ENCODE peak calls at places on chromosomes 16 and 17, in four cellular contexts. One of them, this sample, is unnamed. For H3K36me3, the result is how much of the 10 kb centered on the place peaks cover.

GRCh38 chr16:56912746-56913703 is 18.9 kb upstream of the HERPUD1 start:
- DNase-seq in lower lobe of right lung: no peak
- DNase-seq in neural progenitor cell: no peak
- DNase-seq in naive thymus-derived CD4-positive, alpha-beta T cell: no peak
- DNase-seq in this sample: no peak

GRCh38 chr17:27345141-27345904 is 51.4 kb downstream of the WSB1 start:
- DNase-seq in lower lobe of right lung: no peak
- DNase-seq in neural progenitor cell: peak
- DNase-seq in naive thymus-derived CD4-positive, alpha-beta T cell: no peak
- DNase-seq in this sample: no peak

GRCh38 chr16:566475-567361 is at the start of gene NHLRC4:
- DNase-seq in neural progenitor cell: peak
- DNase-seq in lower lobe of right lung: peak
- DNase-seq in naive thymus-derived CD4-positive, alpha-beta T cell: peak
- DNase-seq in this sample: peak

GRCh38 chr16:28977703-28978641 is 3.4 kb downstream of the SPNS1 start:
- DNase-seq in naive thymus-derived CD4-positive, alpha-beta T cell: no peak
- DNase-seq in lower lobe of right lung: peak
- DNase-seq in neural progenitor cell: peak
- DNase-seq in this sample: no peak

GRCh38 chr17:13750783-13751484 is 149.2 kb upstream of the HS3ST3A1 start:
- DNase-seq in lower lobe of right lung: no peak
- DNase-seq in neural progenitor cell: no peak
- DNase-seq in naive thymus-derived CD4-positive, alpha-beta T cell: no peak
- DNase-seq in this sample: no peak

GRCh38 chr17:17041018-17041521 is 1.2 kb upstream of the MPRIP start:
- DNase-seq in lower lobe of right lung: peak
- DNase-seq in naive thymus-derived CD4-positive, alpha-beta T cell: no peak
- DNase-seq in neural progenitor cell: no peak
- DNase-seq in this sample: no peak

GRCh38 chr17:37440424-37440823 is 33.7 kb downstream of the TADA2A start:
- DNase-seq in lower lobe of right lung: no peak
- DNase-seq in neural progenitor cell: no peak
- DNase-seq in naive thymus-derived CD4-positive, alpha-beta T cell: no peak
- DNase-seq in this sample: no peak

GRCh38 chr16:12551530-12551929 is 252.2 kb downstream of the CPPED1 start:
- DNase-seq in lower lobe of right lung: no peak
- DNase-seq in naive thymus-derived CD4-positive, alpha-beta T cell: peak
- DNase-seq in neural progenitor cell: no peak
- DNase-seq in this sample: no peak

GRCh38 chr17:9473716-9474115 is 101.9 kb downstream of the STX8 start:
- DNase-seq in naive thymus-derived CD4-positive, alpha-beta T cell: no peak
- DNase-seq in lower lobe of right lung: no peak
- DNase-seq in neural progenitor cell: no peak
- DNase-seq in this sample: no peak

GRCh38 chr17:59837362-59838195 is 55.2 kb downstream of the TUBD1 start:
- DNase-seq in lower lobe of right lung: no peak
- DNase-seq in naive thymus-derived CD4-positive, alpha-beta T cell: peak
- DNase-seq in neural progenitor cell: peak
- DNase-seq in this sample: no peak

GRCh38 chr16:53207810-53208752 is 153.3 kb downstream of the CHD9 start:
- DNase-seq in lower lobe of right lung: no peak
- DNase-seq in naive thymus-derived CD4-positive, alpha-beta T cell: no peak
- DNase-seq in neural progenitor cell: peak
- DNase-seq in this sample: peak

GRCh38 chr16:7614022-7614795 is 281.6 kb downstream of the RBFOX1 start:
- DNase-seq in naive thymus-derived CD4-positive, alpha-beta T cell: no peak
- DNase-seq in neural progenitor cell: no peak
- DNase-seq in lower lobe of right lung: no peak
- DNase-seq in this sample: no peak

GRCh38 chr16:6125483-6126259 is 1028.1 kb upstream of the EEF2KMT start:
- DNase-seq in naive thymus-derived CD4-positive, alpha-beta T cell: no peak
- DNase-seq in neural progenitor cell: peak
- DNase-seq in lower lobe of right lung: no peak
- DNase-seq in this sample: no peak

GRCh38 chr17:40314557-40314953 is 5.6 kb downstream of the RARA start:
- DNase-seq in naive thymus-derived CD4-positive, alpha-beta T cell: no peak
- DNase-seq in lower lobe of right lung: peak
- DNase-seq in neural progenitor cell: no peak
- DNase-seq in this sample: no peak

GRCh38 chr17:37848690-37849616 is 75.3 kb upstream of the TBC1D3K start:
- DNase-seq in neural progenitor cell: no peak
- DNase-seq in lower lobe of right lung: no peak
- DNase-seq in naive thymus-derived CD4-positive, alpha-beta T cell: no peak
- DNase-seq in this sample: no peak

GRCh38 chr16:85986931-85987749 is 88.2 kb downstream of the IRF8 start:
- DNase-seq in naive thymus-derived CD4-positive, alpha-beta T cell: no peak
- DNase-seq in lower lobe of right lung: no peak
- DNase-seq in neural progenitor cell: peak
- DNase-seq in this sample: no peak

GRCh38 chr17:41547921-41548843 is 20.1 kb upstream of the KRT19 start:
- DNase-seq in neural progenitor cell: no peak
- DNase-seq in lower lobe of right lung: peak
- DNase-seq in naive thymus-derived CD4-positive, alpha-beta T cell: no peak
- DNase-seq in this sample: no peak

GRCh38 chr17:19263621-19264010 is 26.4 kb downstream of the EPN2 start:
- DNase-seq in neural progenitor cell: no peak
- DNase-seq in lower lobe of right lung: no peak
- DNase-seq in naive thymus-derived CD4-positive, alpha-beta T cell: no peak
- DNase-seq in this sample: no peak

GRCh38 chr16:77193377-77193776 is 2.4 kb downstream of the MON1B start:
- DNase-seq in naive thymus-derived CD4-positive, alpha-beta T cell: no peak
- DNase-seq in neural progenitor cell: no peak
- DNase-seq in lower lobe of right lung: no peak
- DNase-seq in this sample: no peak

GRCh38 chr16:77195411-77195810 is 3.8 kb upstream of the SYCE1L start:
- DNase-seq in neural progenitor cell: no peak
- DNase-seq in naive thymus-derived CD4-positive, alpha-beta T cell: no peak
- DNase-seq in lower lobe of right lung: no peak
- DNase-seq in this sample: no peak

GRCh38 chr16:77194295-77195231 is 3.6 kb downstream of the MON1B start:
- DNase-seq in neural progenitor cell: no peak
- DNase-seq in naive thymus-derived CD4-positive, alpha-beta T cell: no peak
- DNase-seq in lower lobe of right lung: peak
- DNase-seq in this sample: no peak

GRCh38 chr16:77197747-77198146 is 1.5 kb upstream of the SYCE1L start:
- DNase-seq in naive thymus-derived CD4-positive, alpha-beta T cell: no peak
- DNase-seq in neural progenitor cell: no peak
- DNase-seq in lower lobe of right lung: no peak
- DNase-seq in this sample: no peak

DNA sequence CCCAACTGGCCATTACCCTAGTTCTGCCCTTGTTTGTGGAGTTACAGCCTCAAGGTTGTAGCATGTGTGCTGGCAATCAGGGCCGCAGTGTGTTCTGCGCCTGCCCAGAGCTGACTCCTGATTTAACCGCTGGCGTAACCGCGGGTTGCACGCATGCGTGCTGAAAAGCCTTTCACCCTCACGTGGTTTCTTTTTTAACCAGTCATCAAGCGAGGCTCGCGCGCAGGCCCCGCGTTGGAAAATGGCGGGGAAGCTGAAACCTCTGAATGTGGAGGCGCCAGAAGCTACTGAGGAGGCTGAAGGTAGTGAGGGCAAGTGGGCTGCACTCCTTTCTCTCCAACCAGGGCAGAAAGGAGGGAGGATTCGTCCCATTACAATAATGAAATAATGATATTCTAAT is at the start of gene SYCE1L:
- DNase-seq in neural progenitor cell: no peak
- DNase-seq in lower lobe of right lung: no peak
- DNase-seq in naive thymus-derived CD4-positive, alpha-beta T cell: no peak
- DNase-seq in this sample: no peak
- H3K36me3 ChIP-seq in neural progenitor cell: under half
- H3K36me3 ChIP-seq in lower lobe of right lung: half or more
- H3K36me3 ChIP-seq in naive thymus-derived CD4-positive, alpha-beta T cell: under half
- H3K36me3 ChIP-seq in this sample: half or more

GRCh38 chr16:67893791-67894399 is 841 bp downstream of the PSKH1 start:
- DNase-seq in neural progenitor cell: peak
- DNase-seq in lower lobe of right lung: no peak
- DNase-seq in naive thymus-derived CD4-positive, alpha-beta T cell: no peak
- DNase-seq in this sample: no peak
- H3K36me3 ChIP-seq in neural progenitor cell: under half
- H3K36me3 ChIP-seq in lower lobe of right lung: under half
- H3K36me3 ChIP-seq in naive thymus-derived CD4-positive, alpha-beta T cell: under half
- H3K36me3 ChIP-seq in this sample: under half

DNA sequence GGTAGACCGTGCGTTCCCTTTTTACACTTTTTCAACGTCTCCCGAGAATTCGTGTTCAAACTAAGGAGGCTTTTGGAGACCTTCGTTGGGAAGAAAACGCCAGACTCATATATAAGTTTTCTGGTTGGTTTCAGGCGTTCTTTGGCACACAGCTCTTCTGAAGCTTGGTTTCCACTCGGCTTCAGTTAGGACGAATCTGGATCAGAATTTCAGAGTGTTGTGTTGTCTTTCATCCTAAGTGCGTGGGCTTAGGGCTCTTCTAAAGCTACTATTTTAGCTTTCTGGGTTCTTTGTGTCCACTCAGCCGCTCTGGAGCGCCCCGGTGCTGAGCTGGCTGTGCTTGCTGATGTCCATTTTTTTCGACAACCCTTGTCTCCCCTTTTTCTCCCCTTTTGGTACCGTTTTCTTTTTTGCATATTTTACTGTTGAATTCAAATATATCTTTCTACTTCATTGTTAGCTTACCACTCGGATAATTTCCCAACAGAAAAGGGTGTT is 1.1 kb downstream of the SRRM2 start:
- DNase-seq in neural progenitor cell: peak
- DNase-seq in naive thymus-derived CD4-positive, alpha-beta T cell: no peak
- DNase-seq in lower lobe of right lung: peak
- DNase-seq in this sample: no peak
- H3K36me3 ChIP-seq in neural progenitor cell: under half
- H3K36me3 ChIP-seq in naive thymus-derived CD4-positive, alpha-beta T cell: under half
- H3K36me3 ChIP-seq in lower lobe of right lung: under half
- H3K36me3 ChIP-seq in this sample: under half

DNA sequence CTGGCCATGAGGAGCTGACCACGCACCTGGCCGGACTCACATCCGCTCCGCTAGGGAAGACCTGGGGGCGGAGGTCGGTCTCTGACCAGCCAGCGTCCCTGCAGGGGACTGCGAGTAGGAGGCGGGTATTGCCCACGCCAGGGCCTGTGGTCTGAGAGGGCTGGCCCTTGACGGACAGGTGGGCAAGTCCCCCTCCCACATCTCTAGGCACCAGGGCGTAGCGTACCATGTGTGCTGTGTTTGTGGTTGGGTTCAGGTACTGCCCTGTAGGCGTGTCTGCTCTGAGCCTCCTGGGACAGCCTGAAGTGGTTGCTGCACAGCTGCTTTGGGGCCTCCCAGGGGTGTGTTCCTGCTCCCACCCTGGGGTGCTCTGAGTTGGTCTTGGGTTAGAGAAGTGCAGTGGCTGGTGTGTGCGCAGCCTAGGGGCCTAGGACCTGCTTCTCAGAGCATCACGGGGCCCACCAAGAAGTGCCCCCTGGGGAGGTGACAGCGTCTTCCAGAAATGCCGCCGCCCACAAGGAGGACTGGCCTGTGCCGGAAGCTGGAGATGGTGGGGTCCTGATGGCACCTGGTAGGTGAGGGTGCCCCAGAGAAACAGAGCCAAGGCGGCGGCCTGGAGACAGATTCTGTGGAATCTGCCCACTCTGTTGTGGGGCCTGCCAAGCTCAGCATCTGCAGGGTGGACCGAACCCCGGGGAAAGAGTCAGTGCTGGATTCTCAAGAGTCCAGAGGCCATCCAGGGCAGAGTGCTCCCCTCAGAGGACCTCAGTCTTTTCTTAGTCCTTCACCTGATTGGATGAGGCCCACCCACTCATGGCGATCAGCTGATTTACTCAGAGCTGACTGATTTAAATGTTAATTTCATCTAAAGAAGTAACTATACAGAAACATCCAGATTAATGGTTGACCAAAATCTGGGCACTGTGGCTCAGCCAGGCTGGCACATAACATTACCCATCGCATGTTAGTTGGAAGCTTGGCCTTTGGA is 48.3 kb downstream of the WDR45B start:
- DNase-seq in neural progenitor cell: no peak
- DNase-seq in lower lobe of right lung: peak
- DNase-seq in naive thymus-derived CD4-positive, alpha-beta T cell: no peak
- DNase-seq in this sample: no peak
- H3K36me3 ChIP-seq in neural progenitor cell: under half
- H3K36me3 ChIP-seq in lower lobe of right lung: half or more
- H3K36me3 ChIP-seq in naive thymus-derived CD4-positive, alpha-beta T cell: under half
- H3K36me3 ChIP-seq in this sample: under half

GRCh38 chr16:31916056-31916488 is 42.5 kb downstream of the ZNF267 start:
- DNase-seq in lower lobe of right lung: no peak
- DNase-seq in naive thymus-derived CD4-positive, alpha-beta T cell: no peak
- DNase-seq in neural progenitor cell: no peak
- DNase-seq in this sample: no peak
- H3K36me3 ChIP-seq in lower lobe of right lung: under half
- H3K36me3 ChIP-seq in naive thymus-derived CD4-positive, alpha-beta T cell: under half
- H3K36me3 ChIP-seq in neural progenitor cell: under half
- H3K36me3 ChIP-seq in this sample: under half

GRCh38 chr17:62614142-62614541 is 13.3 kb upstream of the MRC2 start:
- DNase-seq in naive thymus-derived CD4-positive, alpha-beta T cell: no peak
- DNase-seq in lower lobe of right lung: no peak
- DNase-seq in neural progenitor cell: no peak
- DNase-seq in this sample: no peak
- H3K36me3 ChIP-seq in naive thymus-derived CD4-positive, alpha-beta T cell: under half
- H3K36me3 ChIP-seq in lower lobe of right lung: half or more
- H3K36me3 ChIP-seq in neural progenitor cell: under half
- H3K36me3 ChIP-seq in this sample: under half

GRCh38 chr17:946510-947236 is 32.9 kb downstream of the NXN start:
- DNase-seq in neural progenitor cell: no peak
- DNase-seq in naive thymus-derived CD4-positive, alpha-beta T cell: no peak
- DNase-seq in lower lobe of right lung: no peak
- DNase-seq in this sample: no peak

GRCh38 chr17:945672-946071 is 33.9 kb downstream of the NXN start:
- DNase-seq in lower lobe of right lung: no peak
- DNase-seq in neural progenitor cell: no peak
- DNase-seq in naive thymus-derived CD4-positive, alpha-beta T cell: no peak
- DNase-seq in this sample: no peak

GRCh38 chr17:948284-948852 is 31.2 kb downstream of the NXN start:
- DNase-seq in neural progenitor cell: peak
- DNase-seq in naive thymus-derived CD4-positive, alpha-beta T cell: no peak
- DNase-seq in lower lobe of right lung: no peak
- DNase-seq in this sample: no peak

GRCh38 chr17:949623-950338 is 29.8 kb downstream of the NXN start:
- DNase-seq in naive thymus-derived CD4-positive, alpha-beta T cell: no peak
- DNase-seq in neural progenitor cell: peak
- DNase-seq in lower lobe of right lung: no peak
- DNase-seq in this sample: no peak

DNA sequence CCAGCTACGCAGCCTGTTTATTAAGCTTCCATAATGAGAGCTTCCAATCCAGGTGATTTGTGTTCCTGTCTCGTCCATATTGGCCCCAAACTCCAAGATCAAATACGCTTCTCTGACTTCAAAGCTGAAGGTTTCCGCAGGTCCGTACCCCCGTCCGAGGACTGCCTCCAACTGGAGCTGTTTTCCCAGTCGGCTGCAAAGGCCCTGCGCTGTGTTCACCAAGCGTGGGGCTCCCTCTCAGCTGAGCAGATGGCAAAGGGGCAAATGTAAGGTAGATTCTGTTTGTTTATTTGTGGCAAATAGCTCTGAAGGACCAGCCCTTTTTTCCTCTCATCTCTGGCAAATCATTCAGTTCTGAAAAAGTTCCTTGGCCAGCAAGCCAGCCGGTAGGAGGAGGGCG is 35.3 kb downstream of the NXN start:
- DNase-seq in lower lobe of right lung: no peak
- DNase-seq in naive thymus-derived CD4-positive, alpha-beta T cell: no peak
- DNase-seq in neural progenitor cell: no peak
- DNase-seq in this sample: no peak
- H3K36me3 ChIP-seq in lower lobe of right lung: under half
- H3K36me3 ChIP-seq in naive thymus-derived CD4-positive, alpha-beta T cell: under half
- H3K36me3 ChIP-seq in neural progenitor cell: under half
- H3K36me3 ChIP-seq in this sample: under half

This sample was measured in tibial nerve.